ENCODE peak calls at places on chromosomes 5 and 9, in four cellular contexts. E, I, H and Y are unnamed samples.

GRCh38 chr5:6704361-6704851 is 8.8 kb upstream of the TENT4A start:
- DNase-seq in E (no peak), I (no peak), H (no peak), Y (peak; percentile 42)

GRCh38 chr9:78775211-78775610 is 478.3 kb downstream of the PSAT1 start:
- DNase-seq in E (no peak), I (no peak), H (no peak), Y (no peak)

GRCh38 chr9:29548436-29548835 is 1975.2 kb upstream of the C9orf72 start:
- DNase-seq in E (no peak), I (no peak), H (no peak), Y (no peak)

GRCh38 chr5:158910782-158911692 is 188.7 kb downstream of the EBF1 start:
- DNase-seq in E (no peak), I (no peak), H (no peak), Y (no peak)

GRCh38 chr5:82091617-82092016 is 119.8 kb downstream of the ATG10 start:
- DNase-seq in E (no peak), I (no peak), H (no peak), Y (no peak)

GRCh38 chr9:97703437-97704326 is 6.5 kb upstream of the XPA start:
- DNase-seq in E (no peak), I (peak; percentile 12), H (no peak), Y (peak; percentile 59)

GRCh38 chr9:13665418-13666066 is 386.1 kb upstream of the MPDZ start:
- DNase-seq in E (no peak), I (peak; percentile 27), H (no peak), Y (peak; percentile 50)

GRCh38 chr5:10726913-10727517 is 34.0 kb downstream of the DAP start:
- DNase-seq in E (no peak), I (no peak), H (no peak), Y (no peak)

GRCh38 chr9:87516222-87516930 is 18.7 kb downstream of the DAPK1 start:
- DNase-seq in E (no peak), I (no peak), H (no peak), Y (peak; percentile 91)